ENCODE peak calls at places on chromosomes 5 and 9, in four cellular contexts. L is HepG2, H is GM12878, V is K562. P is an unnamed sample.

GRCh38 chr5:77877516-77878070 is 101.5 kb upstream of the TBCA start:
- DNase-seq in L (no peak), H (no peak), V (no peak), P (no peak)

GRCh38 chr9:34994429-34995287 is 5.1 kb downstream of the DNAJB5 start:
- DNase-seq in L (peak; percentile 38), H (no peak), V (peak; percentile 59), P (peak; percentile 78)

GRCh38 chr9:130847306-130848217 is 12.5 kb downstream of the ABL1 start:
- DNase-seq in L (peak; percentile 43), H (no peak), V (peak; percentile 66), P (peak; percentile 87)

GRCh38 chr5:103918668-103919367 is 356.2 kb upstream of the NUDT12 start:
- DNase-seq in L (no peak), H (peak; percentile 3), V (no peak), P (no peak)

GRCh38 chr5:176639981-176640380 is 7.3 kb upstream of the TSPAN17 start:
- DNase-seq in L (no peak), H (no peak), V (no peak), P (no peak)

GRCh38 chr5:52073993-52074689 is 690.9 kb downstream of the ISL1 start:
- DNase-seq in L (no peak), H (no peak), V (no peak), P (no peak)

GRCh38 chr9:111038336-111039202 is at the start of gene LPAR1:
- DNase-seq in L (no peak), H (no peak), V (no peak), P (peak; percentile 65)

GRCh38 chr9:20271723-20272122 is 350.6 kb downstream of the MLLT3 start:
- DNase-seq in L (no peak), H (no peak), V (no peak), P (no peak)

GRCh38 chr5:23026252-23027170 is 173.4 kb upstream of the CDH12 start:
- DNase-seq in L (no peak), H (no peak), V (no peak), P (no peak)

GRCh38 chr5:142192296-142192695 is 83.7 kb downstream of the NDFIP1 start:
- DNase-seq in L (no peak), H (no peak), V (no peak), P (no peak)

GRCh38 chr9:113998529-113999255 is 79.4 kb downstream of the AMBP start:
- DNase-seq in L (no peak), H (no peak), V (no peak), P (peak; percentile 21)

GRCh38 chr5:90533794-90534193 is 4.4 kb upstream of the LYSMD3 start:
- DNase-seq in L (no peak), H (no peak), V (peak; percentile 36), P (no peak)

GRCh38 chr5:137032929-137033328 is 466.2 kb downstream of the SPOCK1 start:
- DNase-seq in L (no peak), H (no peak), V (no peak), P (no peak)

GRCh38 chr5:80763211-80763610 is 108.4 kb upstream of the DHFR start:
- DNase-seq in L (no peak), H (no peak), V (no peak), P (no peak)

GRCh38 chr9:109401169-109401989 is 80.5 kb upstream of the EPB41L4B start:
- DNase-seq in L (peak; percentile 65), H (no peak), V (peak; percentile 75), P (peak; percentile 67)

GRCh38 chr5:115873392-115873791 is 31.7 kb downstream of the AP3S1 start:
- DNase-seq in L (no peak), H (no peak), V (no peak), P (no peak)

GRCh38 chr9:107389617-107390071 is 99.9 kb downstream of the KLF4 start:
- DNase-seq in L (peak; percentile 65), H (no peak), V (no peak), P (no peak)

GRCh38 chr5:159338143-159338542 is 7.9 kb upstream of the IL12B start:
- DNase-seq in L (no peak), H (no peak), V (no peak), P (no peak)

GRCh38 chr5:51651476-51651875 is 268.2 kb downstream of the ISL1 start:
- DNase-seq in L (no peak), H (no peak), V (no peak), P (no peak)

GRCh38 chr5:81534481-81534840 is 140.5 kb upstream of the ACOT12 start:
- DNase-seq in L (no peak), H (no peak), V (no peak), P (no peak)

GRCh38 chr5:78819707-78820106 is 165.4 kb downstream of the ARSB start:
- DNase-seq in L (no peak), H (no peak), V (no peak), P (no peak)

GRCh38 chr9:101451498-101451897 is 15.9 kb upstream of the ALDOB start:
- DNase-seq in L (no peak), H (no peak), V (no peak), P (no peak)

GRCh38 chr5:6814816-6815215 is 101.6 kb downstream of the TENT4A start:
- DNase-seq in L (no peak), H (no peak), V (no peak), P (no peak)

GRCh38 chr9:68533678-68534077 is 7.0 kb downstream of the TMEM252 start:
- DNase-seq in L (no peak), H (no peak), V (no peak), P (no peak)

GRCh38 chr9:18544456-18544855 is 70.5 kb downstream of the ADAMTSL1 start:
- DNase-seq in L (no peak), H (no peak), V (no peak), P (no peak)

GRCh38 chr9:21504894-21505293 is 22.8 kb upstream of the IFNE start:
- DNase-seq in L (no peak), H (no peak), V (no peak), P (no peak)

GRCh38 chr9:114690308-114690707 is 8.3 kb upstream of the TEX48 start:
- DNase-seq in L (no peak), H (no peak), V (no peak), P (peak; percentile 32)

GRCh38 chr5:153222956-153223355 is 267.5 kb upstream of the GRIA1 start:
- DNase-seq in L (no peak), H (no peak), V (no peak), P (no peak)

GRCh38 chr9:16721972-16722371 is 148.5 kb downstream of the BNC2 start:
- DNase-seq in L (no peak), H (no peak), V (no peak), P (no peak)

GRCh38 chr9:70540016-70540415 is 125.6 kb upstream of the KLF9 start:
- DNase-seq in L (no peak), H (no peak), V (no peak), P (no peak)

GRCh38 chr5:164377746-164378145 is 872.3 kb downstream of the MAT2B start:
- DNase-seq in L (no peak), H (no peak), V (no peak), P (no peak)

GRCh38 chr5:174997688-174998087 is 273.3 kb downstream of the MSX2 start:
- DNase-seq in L (no peak), H (no peak), V (no peak), P (no peak)

GRCh38 chr9:137989999-137990715 is 112.6 kb downstream of the CACNA1B start:
- DNase-seq in L (no peak), H (no peak), V (peak; percentile 46), P (no peak)

GRCh38 chr9:99142275-99142674 is 37.4 kb downstream of the TGFBR1 start:
- DNase-seq in L (no peak), H (no peak), V (no peak), P (no peak)

GRCh38 chr9:98766548-98766947 is 29.8 kb downstream of the ANKS6 start:
- DNase-seq in L (no peak), H (no peak), V (no peak), P (no peak)

DNA sequence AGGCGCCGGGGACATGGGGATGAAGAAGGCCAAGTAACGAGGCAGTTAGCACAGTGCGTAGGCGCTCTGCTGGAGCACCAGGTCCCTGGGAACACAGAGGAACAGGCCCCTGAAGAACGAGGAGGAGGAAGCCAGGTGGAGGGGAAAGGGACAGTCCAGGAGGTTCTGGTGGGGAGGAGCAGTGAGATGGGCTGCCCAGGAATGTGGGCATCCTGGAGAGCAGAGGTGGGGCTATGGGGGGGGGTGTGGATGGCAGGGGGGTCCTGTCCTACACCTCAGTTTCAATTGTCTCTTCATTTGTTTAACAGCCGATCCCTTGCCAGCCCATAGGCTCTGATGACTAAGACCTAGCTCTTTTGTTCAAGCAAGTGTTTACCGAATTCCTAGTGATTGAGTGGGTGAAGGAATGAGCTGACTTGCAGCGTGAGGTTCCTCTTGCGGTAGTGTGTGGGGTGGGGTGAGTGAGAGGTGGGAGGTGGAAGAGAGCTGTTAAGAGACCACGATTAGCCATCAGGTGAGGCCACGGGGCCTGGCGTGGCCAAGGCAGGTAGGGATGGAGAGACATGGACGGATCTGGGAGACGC is 8.4 kb upstream of the PHYHD1 start:
- DNase-seq in L (peak; percentile 91), H (no peak), V (no peak), P (peak; percentile 93)
- TF ChIP-seq ESRRA in L (no peak), H (no peak), V (no peak), P (no peak)

GRCh38 chr5:108788142-108788541 is 40.4 kb downstream of the FER start:
- DNase-seq in L (no peak), H (no peak), V (no peak), P (no peak)
- TF ChIP-seq SMC3 in L (no peak), H (no peak), V (no peak), P (no peak)

DNA sequence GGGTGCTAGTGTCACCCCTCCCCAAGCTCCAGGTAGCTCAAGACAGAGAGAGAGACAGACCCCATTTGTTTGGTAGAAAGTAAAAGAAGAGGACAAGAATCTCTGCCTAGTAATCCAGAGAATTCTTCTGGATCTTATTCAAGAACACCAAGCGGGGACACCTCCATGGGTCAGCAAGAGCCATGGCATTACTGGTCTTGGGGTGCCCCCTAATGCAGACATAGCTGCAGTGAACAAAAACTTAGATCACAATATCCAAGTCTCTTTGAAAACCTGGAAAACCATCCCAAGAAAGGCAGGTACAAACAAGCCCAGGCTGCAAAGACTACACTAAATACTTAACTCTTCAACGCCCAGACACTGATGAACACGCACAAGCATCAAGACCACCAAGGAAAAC is 29.9 kb upstream of the PDE4D start:
- DNase-seq in L (no peak), H (no peak), V (no peak), P (no peak)
- TF ChIP-seq ESRRA in L (no peak), H (no peak), V (no peak), P (no peak)

GRCh38 chr5:180785151-180785781 is 17.3 kb downstream of the MGAT1 start:
- DNase-seq in L (peak; percentile 51), H (no peak), V (no peak), P (no peak)
- TF ChIP-seq SMC3 in L (no peak), H (no peak), V (no peak), P (no peak)

GRCh38 chr5:57817924-57818323 is 335.3 kb upstream of the ACTBL2 start:
- DNase-seq in L (no peak), H (no peak), V (no peak), P (no peak)

GRCh38 chr5:57817001-57817453 is 334.4 kb upstream of the ACTBL2 start:
- DNase-seq in L (no peak), H (no peak), V (no peak), P (no peak)

GRCh38 chr5:57818397-57818796 is 335.8 kb upstream of the ACTBL2 start:
- DNase-seq in L (no peak), H (no peak), V (no peak), P (no peak)

DNA sequence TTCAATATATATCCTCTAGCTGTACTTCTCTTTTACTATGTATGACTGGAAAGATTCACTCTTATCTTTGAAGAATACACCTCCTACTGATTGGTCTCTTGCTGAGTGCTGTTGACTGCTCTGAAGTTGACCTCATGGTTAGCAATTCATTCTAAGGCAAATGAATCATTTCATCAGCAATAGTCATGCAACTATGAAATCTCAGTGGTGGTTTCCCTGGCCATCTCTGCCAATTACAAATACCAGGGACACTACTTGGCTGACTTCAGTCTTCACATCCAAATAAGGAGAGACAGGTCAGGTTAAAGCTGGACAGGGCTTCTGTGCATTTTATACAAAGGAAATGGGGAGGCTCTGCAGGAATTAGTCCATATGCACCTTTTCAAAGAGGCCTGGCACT is 333.5 kb upstream of the ACTBL2 start:
- DNase-seq in L (no peak), H (no peak), V (no peak), P (peak; percentile 49)
- TF ChIP-seq ESRRA in L (no peak), H (no peak), V (no peak), P (no peak)